ENCODE peak calls at places on chromosomes 7 and 10, in eight cellular contexts. T, J, O, U, B, F, E and S are unnamed samples.
A peak's percentile ranks its signal among the peaks of the same experiment; 100 is the strongest.

GRCh38 chr10:118343115-118343514 is 991 bp upstream of the FAM204A start:
- DNase-seq in O (no peak), F (no peak), T (no peak), E (no peak), J (no peak), U (no peak), B (no peak), S (peak; percentile 39)

GRCh38 chr7:106356-106755 is 86.0 kb upstream of the FAM20C start:
- DNase-seq in E (no peak), O (no peak), U (no peak), B (no peak), J (no peak), F (no peak), T (no peak), S (no peak)

GRCh38 chr7:100629117-100629711 is 12.1 kb downstream of the TFR2 start:
- DNase-seq in T (no peak), U (no peak), B (no peak), F (peak; percentile 53), J (no peak), O (no peak), E (peak; percentile 60), S (peak; percentile 39)

GRCh38 chr7:139827042-139827441 is 2.0 kb upstream of the TBXAS1 start:
- DNase-seq in F (no peak), E (no peak), J (no peak), T (no peak), O (no peak), U (no peak), B (no peak), S (no peak)

GRCh38 chr10:132489053-132489703 is 48.4 kb upstream of the INPP5A start:
- DNase-seq in F (no peak), B (no peak), E (no peak), J (peak; percentile 82), O (no peak), U (no peak), T (peak; percentile 54), S (no peak)

GRCh38 chr10:11578802-11579255 is 32.6 kb downstream of the USP6NL start:
- DNase-seq in T (no peak), O (no peak), B (no peak), F (no peak), J (no peak), E (no peak), U (peak; percentile 49), S (no peak)

GRCh38 chr7:121623130-121623872 is 227.2 kb upstream of the FAM3C start:
- DNase-seq in O (no peak), F (no peak), U (no peak), B (no peak), E (no peak), J (no peak), T (no peak), S (peak; percentile 16)

GRCh38 chr7:71332226-71332625 is 200.3 kb downstream of the GALNT17 start:
- DNase-seq in T (no peak), J (no peak), U (no peak), E (no peak), F (no peak), B (no peak), O (no peak), S (no peak)

GRCh38 chr10:71964669-71965515 is 697 bp downstream of the CHST3 start:
- DNase-seq in J (peak; percentile 91), T (no peak), E (no peak), B (peak; percentile 54), O (no peak), F (no peak), U (peak; percentile 30), S (peak; percentile 86)

GRCh38 chr7:139720705-139721231 is 57.0 kb downstream of the HIPK2 start:
- DNase-seq in U (no peak), T (no peak), B (no peak), J (peak; percentile 85), F (no peak), O (no peak), E (no peak), S (peak; percentile 78)

GRCh38 chr10:49280001-49280408 is 19.0 kb upstream of the C10orf71 start:
- DNase-seq in T (no peak), B (no peak), U (no peak), E (no peak), F (no peak), O (peak; percentile 12), J (no peak), S (no peak)

GRCh38 chr10:103781329-103782061 is 73.9 kb downstream of the SH3PXD2A start:
- DNase-seq in E (peak; percentile 30), O (peak; percentile 98), U (no peak), T (no peak), J (no peak), B (no peak), F (no peak), S (peak; percentile 91)

GRCh38 chr10:44046605-44047004 is 338.3 kb downstream of the CXCL12 start:
- DNase-seq in E (no peak), J (no peak), U (no peak), F (peak; percentile 14), B (no peak), O (no peak), T (no peak), S (no peak)

GRCh38 chr10:125076891-125077643 is 83.3 kb downstream of the CTBP2 start:
- DNase-seq in U (no peak), J (no peak), T (peak; percentile 17), E (no peak), F (no peak), B (no peak), O (no peak), S (peak; percentile 70)

GRCh38 chr10:70321897-70322890 is 38.4 kb upstream of the NPFFR1 start:
- DNase-seq in O (no peak), B (no peak), F (no peak), E (no peak), J (peak; percentile 51), T (no peak), U (no peak), S (no peak)

GRCh38 chr7:40682696-40683095 is 547.9 kb downstream of the SUGCT start:
- DNase-seq in O (no peak), F (no peak), U (no peak), B (no peak), E (no peak), T (no peak), J (no peak), S (no peak)

GRCh38 chr7:37235813-37236212 is 212.9 kb downstream of the ELMO1 start:
- DNase-seq in J (no peak), B (no peak), T (no peak), E (no peak), O (no peak), U (no peak), F (no peak), S (no peak)

GRCh38 chr10:6729967-6730366 is 149.9 kb upstream of the PRKCQ start:
- DNase-seq in U (no peak), E (no peak), B (no peak), J (no peak), F (no peak), O (no peak), T (no peak), S (peak; percentile 83)